ENCODE peak calls at places on chromosome 6, in seven cellular contexts. X is activated CD8-positive, alpha-beta T cell treated with anti-CD3 and anti-CD28 coated beads, Interleukin-2, amount 10 ng/mL, durations not matched to agents 7 days and 5 days; S is heart right ventricle; Z is cardiac muscle cell; J is activated CD4-positive, alpha-beta T cell treated with anti-CD3 and anti-CD28 coated beads for 48 hours; T is mammary epithelial cell; P is SK-N-SH. M is an unnamed sample.

GRCh38 chr6:34243901-34244884 is 4.6 kb downstream of the SMIM29 start:
- DNase-seq in S (peak; percentile 53), X (no peak), T (peak; percentile 91), J (peak; percentile 81), P (peak; percentile 53), Z (no peak), M (no peak)

GRCh38 chr6:128560966-128561365 is 40.6 kb upstream of the PTPRK start:
- DNase-seq in J (no peak), X (no peak), S (no peak), P (no peak), Z (no peak), T (no peak), M (no peak)

GRCh38 chr6:22765015-22765414 is 195.6 kb downstream of the HDGFL1 start:
- DNase-seq in P (no peak), Z (no peak), J (no peak), T (peak; percentile 36), S (no peak), X (no peak), M (no peak)

GRCh38 chr6:159134701-159135364 is 34.4 kb upstream of the FNDC1 start:
- DNase-seq in S (peak; percentile 60), J (peak; percentile 85), P (peak; percentile 78), T (peak; percentile 36), X (peak; percentile 82), Z (peak; percentile 77), M (peak; percentile 61)

GRCh38 chr6:40308533-40309306 is 278.4 kb downstream of the LRFN2 start:
- DNase-seq in S (peak; percentile 55), P (peak; percentile 82), X (peak; percentile 69), T (peak; percentile 45), J (peak; percentile 76), Z (peak; percentile 85), M (peak; percentile 50)

GRCh38 chr6:156976144-156977088 is 199.2 kb downstream of the ARID1B start:
- DNase-seq in T (peak; percentile 16), J (peak; percentile 15), P (no peak), X (no peak), S (no peak), Z (no peak), M (no peak)

GRCh38 chr6:5809471-5809870 is 197.3 kb downstream of the NRN1 start:
- DNase-seq in J (no peak), X (peak; percentile 44), T (no peak), S (no peak), P (no peak), Z (no peak), M (peak; percentile 63)

GRCh38 chr6:128632131-128632530 is 111.7 kb upstream of the PTPRK start:
- DNase-seq in J (no peak), T (peak; percentile 89), Z (no peak), P (no peak), S (no peak), X (no peak), M (no peak)

GRCh38 chr6:25173232-25173631 is 105.9 kb upstream of the CARMIL1 start:
- DNase-seq in Z (no peak), P (no peak), T (no peak), S (no peak), J (no peak), X (no peak), M (no peak)

GRCh38 chr6:15536201-15536955 is 126.5 kb downstream of the DTNBP1 start:
- DNase-seq in X (no peak), P (no peak), Z (no peak), T (no peak), S (peak; percentile 3), J (no peak), M (no peak)

GRCh38 chr6:130324657-130325056 is 41.2 kb upstream of the TMEM200A start:
- DNase-seq in P (no peak), J (no peak), X (no peak), Z (no peak), T (peak; percentile 52), S (no peak), M (no peak)

GRCh38 chr6:33452496-33452895 is 1.9 kb upstream of the ZBTB9 start:
- DNase-seq in Z (no peak), S (no peak), X (no peak), J (no peak), T (no peak), P (peak; percentile 37), M (no peak)

GRCh38 chr6:89371849-89372505 is 19.5 kb upstream of the UBE2J1 start:
- DNase-seq in Z (peak; percentile 82), T (peak; percentile 32), J (peak; percentile 85), S (peak; percentile 73), X (peak; percentile 87), P (peak; percentile 74), M (peak; percentile 60)

GRCh38 chr6:32092760-32093497 is 16.2 kb downstream of the TNXB start:
- DNase-seq in T (no peak), X (no peak), P (no peak), S (no peak), J (no peak), Z (no peak), M (no peak)

GRCh38 chr6:167568407-167569024 is 243.6 kb downstream of the TTLL2 start:
- DNase-seq in Z (no peak), J (no peak), X (no peak), T (no peak), S (no peak), P (no peak), M (no peak)

GRCh38 chr6:30154709-30155521 is 6.1 kb downstream of the TRIM10 start:
- DNase-seq in X (no peak), T (peak; percentile 61), J (no peak), P (no peak), Z (no peak), S (no peak), M (no peak)

GRCh38 chr6:11493979-11494378 is 43.6 kb upstream of the TMEM170B start:
- DNase-seq in J (no peak), T (peak; percentile 20), S (no peak), Z (no peak), P (no peak), X (no peak), M (no peak)

GRCh38 chr6:118663993-118664985 is 12.9 kb upstream of the CEP85L start:
- DNase-seq in Z (no peak), P (no peak), J (peak; percentile 21), T (no peak), X (no peak), S (no peak), M (no peak)

GRCh38 chr6:139510040-139510815 is 135.8 kb upstream of the CITED2 start:
- DNase-seq in Z (peak; percentile 80), J (no peak), P (no peak), S (peak; percentile 42), X (no peak), T (no peak), M (no peak)

GRCh38 chr6:152636675-152637421 is at the start of gene SYNE1:
- DNase-seq in X (no peak), P (peak; percentile 84), J (peak; percentile 3), T (no peak), S (peak; percentile 38), Z (peak; percentile 66), M (no peak)

GRCh38 chr6:136782021-136782770 is 10.1 kb downstream of the MAP3K5 start:
- DNase-seq in S (no peak), X (no peak), P (no peak), J (no peak), Z (no peak), T (peak; percentile 68), M (no peak)

GRCh38 chr6:5422321-5422915 is 161.1 kb downstream of the FARS2 start:
- DNase-seq in P (peak; percentile 36), S (no peak), T (peak; percentile 14), X (peak; percentile 32), Z (peak; percentile 32), J (peak; percentile 28), M (peak; percentile 39)

GRCh38 chr6:42117843-42118161 is 24.6 kb downstream of the C6orf132 start:
- DNase-seq in X (no peak), Z (no peak), T (no peak), S (no peak), J (no peak), P (no peak), M (no peak)

GRCh38 chr6:140062042-140063041 is 687.9 kb upstream of the CITED2 start:
- DNase-seq in Z (no peak), S (peak; percentile 50), T (peak; percentile 82), J (no peak), P (peak; percentile 10), X (no peak), M (no peak)

GRCh38 chr6:121436966-121437756 is 1.7 kb downstream of the GJA1 start:
- DNase-seq in S (peak; percentile 53), T (peak; percentile 39), Z (peak; percentile 64), X (peak; percentile 25), J (peak; percentile 27), P (peak; percentile 59), M (no peak)

GRCh38 chr6:160141001-160141726 is 19.5 kb downstream of the SLC22A1 start:
- DNase-seq in S (no peak), J (no peak), T (no peak), P (no peak), Z (no peak), X (no peak), M (no peak)

GRCh38 chr6:170036916-170037315 is 254.0 kb downstream of the DLL1 start:
- DNase-seq in J (no peak), Z (no peak), P (no peak), X (no peak), T (no peak), S (no peak), M (no peak)

GRCh38 chr6:24844061-24844460 is 45.3 kb upstream of the ARMH2 start:
- DNase-seq in P (no peak), S (no peak), Z (no peak), J (no peak), T (no peak), X (no peak), M (no peak)

GRCh38 chr6:107114872-107115694 is at the start of gene BEND3:
- DNase-seq in T (peak; percentile 32), Z (peak; percentile 66), J (peak; percentile 43), X (peak; percentile 53), P (peak; percentile 86), S (peak; percentile 40), M (no peak)

GRCh38 chr6:117329926-117330325 is 64.6 kb downstream of the VGLL2 start:
- DNase-seq in P (no peak), X (no peak), T (no peak), Z (no peak), S (no peak), J (no peak), M (no peak)

GRCh38 chr6:82766476-82766875 is 299.2 kb downstream of the UBE3D start:
- DNase-seq in J (no peak), T (peak; percentile 21), P (no peak), X (no peak), Z (no peak), S (no peak), M (no peak)

GRCh38 chr6:37628611-37629320 is 68.9 kb downstream of the MDGA1 start:
- DNase-seq in T (no peak), P (no peak), J (no peak), S (no peak), Z (no peak), X (no peak), M (no peak)